ENCODE peak calls at places on chromosomes 2 and 18, in four cellular contexts. A is prostate gland, M is adrenal gland, E is HCT116. I is an unnamed sample.

GRCh38 chr2:199228887-199229819 is 228.6 kb downstream of the SATB2 start:
- DNase-seq in A (no peak), M (no peak), E (no peak), I (no peak)

GRCh38 chr2:238286551-238286950 is 1.9 kb downstream of the PER2 start:
- DNase-seq in A (peak; percentile 82), M (peak; percentile 94), E (no peak), I (no peak)

GRCh38 chr18:50473896-50474295 is 86.0 kb upstream of the MAPK4 start:
- DNase-seq in A (no peak), M (no peak), E (no peak), I (no peak)

GRCh38 chr2:4973973-4974372 is 718.2 kb upstream of the SOX11 start:
- DNase-seq in A (no peak), M (no peak), E (no peak), I (no peak)

GRCh38 chr2:70670626-70671025 is 97.4 kb downstream of the ADD2 start:
- DNase-seq in A (no peak), M (no peak), E (no peak), I (no peak)

GRCh38 chr18:56270851-56271250 is 367.5 kb downstream of the TXNL1 start:
- DNase-seq in A (no peak), M (no peak), E (no peak), I (no peak)

GRCh38 chr18:7979714-7980113 is 412.6 kb downstream of the PTPRM start:
- DNase-seq in A (no peak), M (no peak), E (no peak), I (no peak)

GRCh38 chr2:160747771-160748170 is 254.2 kb upstream of the RBMS1 start:
- DNase-seq in A (no peak), M (no peak), E (no peak), I (no peak)

GRCh38 chr2:224819075-224819474 is 102.9 kb upstream of the CCDC195 start:
- DNase-seq in A (no peak), M (no peak), E (no peak), I (no peak)

GRCh38 chr2:17719562-17720371 is 33.8 kb downstream of the SMC6 start:
- DNase-seq in A (no peak), M (no peak), E (peak; percentile 3), I (no peak)

GRCh38 chr18:33804258-33804657 is 226.2 kb downstream of the ASXL3 start:
- DNase-seq in A (peak; percentile 55), M (no peak), E (no peak), I (no peak)

GRCh38 chr2:197158591-197159550 is 151.7 kb downstream of the ANKRD44 start:
- DNase-seq in A (no peak), M (no peak), E (no peak), I (no peak)

GRCh38 chr2:44362207-44363015 is 664 bp downstream of the CAMKMT start:
- DNase-seq in A (peak; percentile 39), M (peak; percentile 71), E (peak; percentile 4), I (no peak)

GRCh38 chr2:113273031-113273551 is 5.6 kb downstream of the PAX8 start:
- DNase-seq in A (no peak), M (no peak), E (no peak), I (no peak)

GRCh38 chr18:5891361-5892215 is 3.7 kb downstream of the TMEM200C start:
- DNase-seq in A (no peak), M (no peak), E (no peak), I (no peak)

GRCh38 chr2:206993964-206994363 is 54.6 kb downstream of the CPO start:
- DNase-seq in A (peak; percentile 55), M (no peak), E (no peak), I (no peak)

DNA sequence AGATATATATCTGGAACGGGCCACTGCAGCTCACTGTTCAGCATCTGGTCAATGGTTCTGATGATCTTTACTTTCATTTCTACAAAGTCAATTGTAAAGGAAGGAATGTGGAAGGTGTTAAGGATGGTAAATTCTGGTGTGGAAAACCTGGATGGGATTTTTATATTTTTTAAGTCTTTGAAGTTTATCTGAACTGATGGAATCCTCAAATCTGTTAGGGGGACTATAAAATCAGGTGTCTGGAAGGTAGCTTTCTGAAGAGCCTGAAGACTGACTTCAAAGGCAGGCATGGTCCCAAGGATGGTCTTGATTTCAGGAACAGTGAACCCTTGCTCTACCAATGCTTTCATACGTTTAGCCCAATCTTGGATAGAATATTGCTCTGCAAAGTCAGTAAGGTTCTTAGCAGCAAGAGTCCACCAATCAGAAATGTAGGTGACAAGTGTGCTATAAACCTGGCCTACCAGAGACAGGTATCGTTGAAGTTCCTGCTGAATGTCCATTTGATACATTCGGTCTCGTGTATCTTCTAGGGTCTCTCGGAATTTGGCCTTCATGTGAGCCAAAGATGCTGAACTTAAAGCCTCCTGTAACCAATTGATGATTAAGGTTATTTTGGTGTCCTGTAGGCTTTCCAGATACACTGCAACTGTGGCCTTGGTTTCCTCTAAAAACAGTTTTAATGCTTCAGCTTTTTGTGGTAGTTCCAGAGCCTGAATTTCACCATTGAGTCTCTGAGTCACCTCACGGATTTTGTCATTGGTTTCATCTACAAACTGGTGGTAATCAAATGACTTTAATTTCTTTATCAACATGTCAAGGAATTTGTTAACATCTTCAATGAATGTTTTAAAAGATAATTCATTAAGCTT is 34.8 kb downstream of the APOB start:
- DNase-seq in A (no peak), M (no peak), E (no peak), I (no peak)
- TF ChIP-seq POLR2A in A (no peak), M (no peak), E (no peak), I (no peak)

GRCh38 chr18:3152294-3152693 is 67.5 kb downstream of the MYOM1 start:
- DNase-seq in A (no peak), M (no peak), E (no peak), I (no peak)

GRCh38 chr18:3151379-3152264 is 68.1 kb downstream of the MYOM1 start:
- DNase-seq in A (no peak), M (no peak), E (no peak), I (no peak)

GRCh38 chr18:3148930-3149535 is 70.7 kb downstream of the MYOM1 start:
- DNase-seq in A (no peak), M (no peak), E (no peak), I (no peak)

GRCh38 chr18:3150688-3151087 is 69.1 kb downstream of the MYOM1 start:
- DNase-seq in A (no peak), M (no peak), E (no peak), I (no peak)

GRCh38 chr18:3150274-3150673 is 69.5 kb downstream of the MYOM1 start:
- DNase-seq in A (no peak), M (no peak), E (no peak), I (no peak)
- H3K4me1 ChIP-seq in A (no peaks in the 10 kb centered on the region), M (no peaks in the 10 kb centered on the region), E (no peaks in the 10 kb centered on the region), I (no peaks in the 10 kb centered on the region)

DNA sequence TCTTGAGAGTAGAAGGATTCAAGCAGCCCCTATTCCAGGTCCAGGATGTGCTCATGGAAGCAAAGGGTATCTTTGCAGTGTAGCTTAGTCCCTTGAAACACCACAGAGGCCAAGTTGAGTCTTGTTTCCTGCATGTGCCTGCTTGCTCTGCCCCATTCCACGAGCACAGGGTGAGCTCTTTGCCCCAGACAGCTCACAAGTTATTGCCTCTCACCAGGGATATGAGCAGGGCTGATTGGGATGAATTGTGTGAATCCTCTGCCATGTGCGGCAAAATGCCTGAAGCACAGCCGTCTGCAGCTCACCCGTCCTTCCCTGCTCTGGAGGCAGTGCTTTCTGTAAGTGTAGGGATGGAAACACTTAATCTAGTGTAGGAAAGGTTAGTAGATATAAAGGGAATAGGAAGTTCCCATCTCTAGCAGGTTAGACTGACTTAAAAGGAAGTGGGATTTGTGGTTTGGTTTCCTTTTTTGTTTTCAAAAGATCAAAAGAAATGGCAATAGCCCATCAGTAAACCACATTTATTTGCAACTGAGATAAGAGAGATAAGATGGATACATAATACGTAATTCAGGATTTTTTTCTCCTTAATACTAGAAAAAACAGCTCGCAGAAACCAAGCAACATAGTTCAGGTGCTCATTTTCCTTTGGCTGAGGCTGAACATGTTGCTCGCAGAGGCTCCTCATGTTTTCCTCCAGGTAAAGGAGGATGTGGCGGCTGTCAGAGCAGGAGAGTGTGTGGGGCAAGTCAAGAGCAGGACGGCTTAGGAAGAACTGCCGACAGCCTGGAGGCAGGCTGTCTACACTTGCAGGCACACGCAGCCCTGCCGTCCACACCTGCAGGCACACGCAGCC is 41.4 kb downstream of the TMEM182 start:
- DNase-seq in A (no peak), M (no peak), E (no peak), I (no peak)
- H3K27ac ChIP-seq in A (no peak overlapping the region), M (no peak overlapping the region), E (no peak overlapping the region), I (no peak overlapping the region)

DNA sequence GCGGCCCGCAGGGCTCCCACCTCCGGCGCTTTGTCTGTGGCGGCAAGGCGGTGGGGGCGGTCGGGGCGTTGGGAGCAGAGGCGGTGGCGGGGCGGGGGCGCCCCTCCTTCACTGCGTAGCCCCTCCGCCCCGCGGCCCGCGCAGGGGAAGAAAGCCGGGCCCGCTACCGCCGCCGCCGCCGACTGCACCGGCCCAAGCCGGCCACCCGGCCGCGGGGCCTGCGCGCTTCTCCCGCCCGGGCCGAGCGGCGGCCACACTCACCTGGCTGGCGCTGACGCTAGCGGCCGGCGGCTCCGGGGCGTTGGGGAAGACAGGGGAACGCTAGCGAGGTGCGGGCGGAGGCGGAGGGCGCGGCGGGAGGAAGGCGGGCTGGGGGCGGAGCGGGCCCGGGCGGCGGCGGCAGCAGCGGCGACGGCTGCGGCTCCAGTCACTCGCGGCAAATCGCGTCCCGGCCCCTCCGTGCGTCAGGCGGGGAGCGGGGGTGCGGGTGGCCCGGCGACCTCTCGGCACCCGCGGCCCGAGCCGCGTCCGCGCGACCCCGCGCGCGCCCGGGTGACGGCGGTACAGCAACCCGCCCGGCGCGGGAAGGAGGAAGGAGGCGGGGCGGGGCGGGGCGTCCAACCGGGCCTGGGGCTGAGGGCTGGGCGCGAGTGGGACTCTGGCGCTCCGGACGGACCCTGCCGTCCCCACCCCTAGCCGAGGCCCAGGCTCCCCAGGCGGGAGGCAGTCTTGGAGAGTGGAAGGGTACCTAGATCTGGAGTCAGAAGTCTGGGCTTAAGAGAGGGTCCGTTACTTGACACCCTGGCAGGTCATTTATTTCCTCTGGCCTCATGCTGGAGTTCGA is at the start of gene SESTD1:
- DNase-seq in A (peak; percentile 28), M (peak; percentile 73), E (no peak), I (no peak)
- TF ChIP-seq POLR2A in A (peak; percentile 56), M (peak; percentile 48), E (peak; percentile 33), I (no peak)

GRCh38 chr2:112000399-112001135 is 54.5 kb upstream of the TMEM87B start:
- DNase-seq in A (no peak), M (no peak), E (no peak), I (no peak)
- H3K4me1 ChIP-seq in A (no peaks in the 10 kb centered on the region), M (peaks cover 30% of the 10 kb centered on the region), E (no peaks in the 10 kb centered on the region), I (peaks cover 4% of the 10 kb centered on the region)

GRCh38 chr2:66692521-66692920 is 257.6 kb downstream of the MEIS1 start:
- DNase-seq in A (no peak), M (no peak), E (no peak), I (no peak)
- H3K27ac ChIP-seq in A (peak overlapping the region; percentile 58), M (peak overlapping the region; percentile 23), E (no peak overlapping the region), I (peak overlapping the region; percentile 76)